ENCODE peak calls at places on chromosomes 16 and 17, in nine cellular contexts. M is coronary artery, F is astrocyte of the cerebellum, Z is cardiac fibroblast, Q is GM23338, O is dorsolateral prefrontal cortex, W is heart left ventricle, Y is endodermal cell, X is neuronal stem cell. R is an unnamed sample.

GRCh38 chr17:8225813-8226535 is 15.6 kb upstream of the AURKB start:
- DNase-seq in M (no peak), F (no peak), Z (peak), Q (peak), O (no peak), W (peak), Y (peak), X (peak), R (no peak)

GRCh38 chr16:4370570-4371480 is 823 bp upstream of the VASN start:
- DNase-seq in M (peak), F (peak), Z (peak), Q (no peak), O (no peak), W (peak), Y (no peak), X (no peak), R (no peak)

GRCh38 chr16:3022697-3023414 is 886 bp downstream of the HCFC1R1 start:
- DNase-seq in M (peak), F (no peak), Z (peak), Q (no peak), O (no peak), W (peak), Y (peak), X (no peak), R (no peak)

GRCh38 chr16:47873434-47873833 is 282.4 kb downstream of the ABCC12 start:
- DNase-seq in M (no peak), F (no peak), Z (no peak), Q (peak), O (no peak), W (no peak), Y (peak), X (no peak), R (no peak)

GRCh38 chr17:61755078-61755477 is 108.2 kb downstream of the BRIP1 start:
- DNase-seq in M (no peak), F (no peak), Z (no peak), Q (no peak), O (no peak), W (no peak), Y (no peak), X (no peak), R (no peak)

GRCh38 chr17:46943511-46944393 is 20.8 kb downstream of the GOSR2 start:
- DNase-seq in M (no peak), F (no peak), Z (peak), Q (peak), O (no peak), W (no peak), Y (peak), X (no peak), R (no peak)

GRCh38 chr16:68234188-68235104 is 1.5 kb downstream of the ESRP2 start:
- DNase-seq in M (peak), F (no peak), Z (no peak), Q (peak), O (no peak), W (no peak), Y (peak), X (no peak), R (no peak)

GRCh38 chr17:43359469-43360105 is 39.2 kb upstream of the ARL4D start:
- DNase-seq in M (no peak), F (no peak), Z (no peak), Q (no peak), O (no peak), W (no peak), Y (peak), X (no peak), R (no peak)

GRCh38 chr17:14336418-14336817 is 35.5 kb downstream of the HS3ST3B1 start:
- DNase-seq in M (no peak), F (no peak), Z (no peak), Q (no peak), O (no peak), W (peak), Y (no peak), X (no peak), R (no peak)

GRCh38 chr17:49674507-49674906 is 3.4 kb downstream of the SPOP start:
- DNase-seq in M (no peak), F (no peak), Z (no peak), Q (no peak), O (no peak), W (no peak), Y (no peak), X (no peak), R (no peak)

GRCh38 chr16:57677622-57678369 is 9.7 kb downstream of the ADGRG3 start:
- DNase-seq in M (no peak), F (no peak), Z (no peak), Q (no peak), O (no peak), W (no peak), Y (no peak), X (no peak), R (no peak)

GRCh38 chr17:77266891-77267341 is 126.1 kb downstream of the SEC14L1 start:
- DNase-seq in M (no peak), F (no peak), Z (no peak), Q (peak), O (no peak), W (no peak), Y (peak), X (no peak), R (no peak)

GRCh38 chr17:73140531-73140930 is 24.3 kb upstream of the SSTR2 start:
- DNase-seq in M (no peak), F (no peak), Z (no peak), Q (no peak), O (no peak), W (no peak), Y (no peak), X (no peak), R (no peak)

GRCh38 chr16:12321363-12321762 is 344.8 kb downstream of the SNX29 start:
- DNase-seq in M (no peak), F (no peak), Z (no peak), Q (no peak), O (no peak), W (no peak), Y (no peak), X (no peak), R (no peak)

GRCh38 chr17:9206989-9207317 is 185.6 kb downstream of the NTN1 start:
- DNase-seq in M (no peak), F (no peak), Z (no peak), Q (no peak), O (no peak), W (no peak), Y (no peak), X (no peak), R (no peak)

GRCh38 chr17:65413390-65413789 is 148.1 kb downstream of the AXIN2 start:
- DNase-seq in M (no peak), F (no peak), Z (no peak), Q (no peak), O (no peak), W (no peak), Y (peak), X (no peak), R (no peak)

GRCh38 chr17:67863624-67864247 is 38.4 kb downstream of the BPTF start:
- DNase-seq in M (no peak), F (no peak), Z (no peak), Q (no peak), O (no peak), W (no peak), Y (no peak), X (no peak), R (no peak)

GRCh38 chr16:85955566-85955965 is 56.6 kb downstream of the IRF8 start:
- DNase-seq in M (no peak), F (no peak), Z (no peak), Q (no peak), O (no peak), W (no peak), Y (no peak), X (no peak), R (no peak)

GRCh38 chr17:40068129-40068581 is 5.4 kb downstream of the THRA start:
- DNase-seq in M (no peak), F (no peak), Z (no peak), Q (no peak), O (no peak), W (no peak), Y (peak), X (no peak), R (no peak)

GRCh38 chr17:40069751-40070643 is 7.2 kb downstream of the THRA start:
- DNase-seq in M (peak), F (no peak), Z (peak), Q (peak), O (no peak), W (peak), Y (peak), X (no peak), R (no peak)

GRCh38 chr17:40067710-40068109 is 4.9 kb downstream of the THRA start:
- DNase-seq in M (no peak), F (no peak), Z (no peak), Q (no peak), O (no peak), W (no peak), Y (no peak), X (no peak), R (no peak)

GRCh38 chr17:40068584-40068916 is 5.8 kb downstream of the THRA start:
- DNase-seq in M (no peak), F (no peak), Z (no peak), Q (no peak), O (no peak), W (no peak), Y (peak), X (no peak), R (no peak)

DNA sequence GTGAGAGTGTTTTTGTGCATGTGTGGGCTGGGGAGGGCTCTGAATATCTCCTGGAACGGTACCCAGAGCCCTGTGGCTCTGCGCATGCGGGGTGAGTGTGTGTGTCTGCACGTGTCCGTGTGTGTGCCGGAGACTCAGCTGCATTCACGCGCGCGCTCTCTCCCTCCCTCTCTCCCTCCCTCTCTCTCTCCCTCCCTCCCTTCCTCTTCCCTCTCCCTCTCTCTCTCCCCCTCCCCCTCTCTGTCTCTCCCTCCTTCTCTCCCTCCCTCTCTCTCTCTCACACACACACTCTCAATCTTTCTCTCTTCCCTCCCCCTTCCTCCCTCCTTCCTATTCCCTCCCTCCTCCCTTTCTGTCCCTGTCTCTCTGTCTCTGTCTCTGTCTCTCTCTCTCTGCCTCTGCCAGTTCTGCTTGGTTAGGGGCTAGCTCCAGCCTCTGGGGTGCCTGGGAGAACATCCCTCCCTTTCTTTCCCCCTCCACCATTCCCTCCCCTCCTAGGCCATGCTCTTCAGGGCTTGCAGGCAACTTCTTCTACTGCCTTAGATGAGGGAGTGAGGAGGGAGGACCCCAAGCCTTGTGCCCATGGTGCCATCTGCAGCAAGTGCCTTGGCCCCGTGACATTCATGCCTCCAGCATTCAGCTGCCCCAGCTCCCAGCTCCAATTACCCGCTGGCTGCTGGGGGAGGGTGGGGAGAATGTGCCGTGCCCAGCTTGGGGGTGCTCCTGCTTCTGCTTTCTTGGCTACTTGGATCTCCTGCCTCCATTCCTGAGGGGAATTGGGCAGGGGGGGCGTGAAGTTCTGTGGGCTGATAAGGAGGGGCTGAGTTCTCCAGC is 6.4 kb downstream of the THRA start:
- DNase-seq in M (peak), F (no peak), Z (peak), Q (peak), O (peak), W (peak), Y (peak), X (no peak), R (peak)
- H3K4me3 ChIP-seq in M (peak), F (peak), Z (no peak), Q (peak), O (peak), W (peak), Y (no peak), X (peak), R (peak)

GRCh38 chr17:17835415-17836249 is 1.2 kb downstream of the SREBF1 start:
- DNase-seq in M (no peak), F (no peak), Z (no peak), Q (no peak), O (no peak), W (no peak), Y (no peak), X (no peak), R (no peak)

GRCh38 chr17:17837966-17838962 is 1.5 kb upstream of the SREBF1 start:
- DNase-seq in M (no peak), F (no peak), Z (peak), Q (peak), O (no peak), W (peak), Y (peak), X (no peak), R (no peak)

GRCh38 chr17:17836818-17837379 is at the start of gene SREBF1:
- DNase-seq in M (no peak), F (no peak), Z (peak), Q (peak), O (no peak), W (peak), Y (peak), X (peak), R (no peak)

GRCh38 chr17:17836250-17836817 is 452 bp downstream of the SREBF1 start:
- DNase-seq in M (peak), F (peak), Z (peak), Q (peak), O (peak), W (peak), Y (peak), X (peak), R (peak)

DNA sequence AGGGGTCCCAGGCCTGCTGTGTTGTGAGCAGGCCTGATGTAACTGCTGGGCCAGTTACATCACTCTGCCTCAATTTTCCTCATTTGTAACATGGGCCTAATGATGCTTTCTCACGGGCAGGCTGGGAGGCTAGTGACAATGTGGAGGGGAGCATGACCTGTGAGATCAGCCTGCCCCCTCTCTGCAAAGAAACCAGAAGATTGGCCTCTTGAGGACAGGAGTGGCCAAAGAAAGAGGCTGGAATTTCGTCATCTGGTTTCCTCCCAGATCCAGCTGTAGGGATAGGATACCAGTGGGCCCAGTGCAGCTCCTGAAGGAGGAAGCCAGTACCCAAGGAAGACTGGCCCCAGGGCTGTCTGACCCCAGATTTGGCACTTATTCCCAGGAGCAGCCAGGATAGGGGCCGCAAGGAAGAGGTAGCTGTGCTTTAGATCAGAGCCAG is 615 bp upstream of the SREBF1 start:
- DNase-seq in M (no peak), F (no peak), Z (peak), Q (peak), O (no peak), W (peak), Y (peak), X (no peak), R (peak)
- H3K4me3 ChIP-seq in M (peak), F (peak), Z (peak), Q (peak), O (peak), W (peak), Y (peak), X (peak), R (no peak)

GRCh38 chr17:36545093-36545464 is 360 bp downstream of the GGNBP2 start:
- DNase-seq in M (no peak), F (no peak), Z (no peak), Q (no peak), O (no peak), W (no peak), Y (no peak), X (no peak), R (no peak)
- H3K4me3 ChIP-seq in M (peak), F (peak), Z (peak), Q (peak), O (peak), W (peak), Y (peak), X (peak), R (peak)

DNA sequence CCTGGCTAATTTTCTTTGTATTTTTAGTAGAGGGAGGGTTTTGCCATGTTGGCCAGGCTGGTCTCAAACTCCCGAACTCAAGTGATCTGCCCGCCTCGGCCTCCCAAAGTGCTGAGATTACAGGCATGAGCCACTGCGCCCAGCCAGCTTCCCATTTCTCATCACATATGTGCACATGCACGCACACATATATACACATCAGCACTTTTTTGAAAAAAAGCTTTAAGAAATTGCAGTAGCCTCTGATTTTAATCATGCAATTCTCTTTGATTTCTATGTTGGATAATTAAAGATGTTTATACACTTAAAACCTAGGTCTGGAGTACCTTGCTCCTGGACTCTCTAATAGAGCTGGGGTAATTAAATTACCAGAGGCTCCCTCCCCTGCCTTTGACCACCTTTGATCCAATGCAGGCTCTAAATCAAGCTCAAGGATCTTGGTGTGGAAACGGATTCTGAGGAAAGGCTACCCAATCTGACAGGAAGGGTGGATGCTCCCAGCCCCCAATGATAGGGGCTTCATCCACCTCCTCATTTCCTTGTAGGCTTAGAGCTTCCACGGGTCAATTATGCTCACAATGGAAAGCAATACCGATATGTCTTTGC is 29.7 kb upstream of the GAN start:
- DNase-seq in M (no peak), F (no peak), Z (no peak), Q (no peak), O (no peak), W (no peak), Y (no peak), X (no peak), R (no peak)
- H3K4me3 ChIP-seq in M (no peak), F (no peak), Z (no peak), Q (no peak), O (no peak), W (no peak), Y (no peak), X (no peak), R (no peak)

GRCh38 chr16:1539720-1540555 is 6.5 kb downstream of the TMEM204 start:
- DNase-seq in M (no peak), F (no peak), Z (no peak), Q (no peak), O (no peak), W (no peak), Y (no peak), X (no peak), R (no peak)
- H3K4me3 ChIP-seq in M (no peak), F (no peak), Z (no peak), Q (no peak), O (no peak), W (no peak), Y (no peak), X (no peak), R (no peak)

GRCh38 chr17:75512946-75513666 is 2.2 kb downstream of the CASKIN2 start:
- DNase-seq in M (no peak), F (no peak), Z (no peak), Q (no peak), O (no peak), W (peak), Y (no peak), X (no peak), R (no peak)
- H3K4me3 ChIP-seq in M (peak), F (peak), Z (no peak), Q (no peak), O (peak), W (peak), Y (no peak), X (peak), R (no peak)

GRCh38 chr17:58669853-58670252 is 22.0 kb downstream of the TEX14 start:
- DNase-seq in M (no peak), F (no peak), Z (peak), Q (no peak), O (no peak), W (no peak), Y (peak), X (no peak), R (no peak)

GRCh38 chr17:58665946-58666857 is 25.6 kb downstream of the TEX14 start:
- DNase-seq in M (no peak), F (no peak), Z (no peak), Q (no peak), O (no peak), W (no peak), Y (no peak), X (no peak), R (no peak)

GRCh38 chr17:58668598-58668935 is 23.3 kb downstream of the TEX14 start:
- DNase-seq in M (no peak), F (no peak), Z (no peak), Q (no peak), O (no peak), W (no peak), Y (no peak), X (no peak), R (no peak)

GRCh38 chr17:58667934-58668597 is 23.8 kb downstream of the TEX14 start:
- DNase-seq in M (no peak), F (no peak), Z (no peak), Q (no peak), O (no peak), W (no peak), Y (no peak), X (no peak), R (no peak)

DNA sequence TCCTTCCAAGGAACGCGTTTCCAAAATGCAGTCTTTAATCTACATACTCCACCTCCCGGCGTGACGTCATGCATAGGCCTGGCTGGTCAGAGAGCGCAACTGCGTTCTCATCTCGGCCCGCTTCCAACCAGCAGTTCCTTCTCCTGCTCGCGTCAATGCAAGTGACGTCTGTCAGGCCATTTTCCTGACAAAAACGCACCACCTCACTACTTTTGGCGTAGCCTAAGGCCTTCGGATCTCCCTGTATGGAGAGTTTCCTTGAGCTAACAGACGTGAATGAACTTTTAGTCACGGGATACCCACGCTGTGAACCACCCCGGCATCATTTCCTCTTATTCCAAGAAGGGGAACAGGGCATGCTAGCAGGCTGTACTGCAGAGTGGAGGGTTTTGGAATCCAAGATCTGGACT is 25.0 kb downstream of the TEX14 start:
- DNase-seq in M (peak), F (no peak), Z (peak), Q (no peak), O (no peak), W (peak), Y (no peak), X (no peak), R (no peak)
- H3K4me3 ChIP-seq in M (peak), F (no peak), Z (no peak), Q (no peak), O (peak), W (peak), Y (no peak), X (no peak), R (no peak)

GRCh38 chr16:13921328-13921727 is 1.4 kb downstream of the ERCC4 start:
- DNase-seq in M (no peak), F (no peak), Z (no peak), Q (no peak), O (no peak), W (no peak), Y (no peak), X (no peak), R (no peak)
- H3K4me3 ChIP-seq in M (no peak), F (peak), Z (no peak), Q (no peak), O (peak), W (no peak), Y (peak), X (peak), R (no peak)